ENCODE peak calls at places on chromosomes 3 and 15, in five cellular contexts. One of them, this sample, is unnamed.

GRCh38 chr15:89963301-89964288 is 37.5 kb upstream of the ZNF710 start:
- DNase-seq in IMR-90: no peak
- DNase-seq in mesenchymal stem cell: no peak
- DNase-seq in H9: no peak
- DNase-seq in mesendoderm: no peak
- DNase-seq in this sample: no peak

GRCh38 chr3:135556184-135556583 is 409.3 kb upstream of the PPP2R3A start:
- DNase-seq in IMR-90: no peak
- DNase-seq in mesenchymal stem cell: no peak
- DNase-seq in H9: no peak
- DNase-seq in mesendoderm: no peak
- DNase-seq in this sample: no peak

GRCh38 chr3:179652467-179653105 is at the start of gene USP13:
- DNase-seq in IMR-90: peak
- DNase-seq in mesenchymal stem cell: peak
- DNase-seq in H9: peak
- DNase-seq in mesendoderm: peak
- DNase-seq in this sample: no peak

GRCh38 chr3:46127503-46127902 is 80.6 kb downstream of the CCR1 start:
- DNase-seq in IMR-90: peak
- DNase-seq in mesenchymal stem cell: peak
- DNase-seq in H9: no peak
- DNase-seq in mesendoderm: peak
- DNase-seq in this sample: no peak

GRCh38 chr15:68200016-68200861 is 4.9 kb downstream of the CALML4 start:
- DNase-seq in IMR-90: no peak
- DNase-seq in mesenchymal stem cell: no peak
- DNase-seq in H9: no peak
- DNase-seq in mesendoderm: peak
- DNase-seq in this sample: no peak

GRCh38 chr15:67134577-67135492 is 69.4 kb downstream of the SMAD3 start:
- DNase-seq in IMR-90: no peak
- DNase-seq in mesenchymal stem cell: no peak
- DNase-seq in H9: no peak
- DNase-seq in mesendoderm: no peak
- DNase-seq in this sample: no peak

GRCh38 chr3:2579206-2579605 is 480.5 kb downstream of the CNTN4 start:
- DNase-seq in IMR-90: no peak
- DNase-seq in mesenchymal stem cell: no peak
- DNase-seq in H9: no peak
- DNase-seq in mesendoderm: no peak
- DNase-seq in this sample: no peak

GRCh38 chr3:106103383-106103782 is 234.6 kb upstream of the CBLB start:
- DNase-seq in IMR-90: no peak
- DNase-seq in mesenchymal stem cell: no peak
- DNase-seq in H9: no peak
- DNase-seq in mesendoderm: no peak
- DNase-seq in this sample: no peak

GRCh38 chr15:96838088-96838487 is 507.6 kb downstream of the NR2F2 start:
- DNase-seq in IMR-90: no peak
- DNase-seq in mesenchymal stem cell: peak
- DNase-seq in H9: no peak
- DNase-seq in mesendoderm: no peak
- DNase-seq in this sample: no peak

GRCh38 chr3:29576675-29577074 is 295.8 kb downstream of the RBMS3 start:
- DNase-seq in IMR-90: no peak
- DNase-seq in mesenchymal stem cell: no peak
- DNase-seq in H9: no peak
- DNase-seq in mesendoderm: no peak
- DNase-seq in this sample: no peak

GRCh38 chr15:77118787-77119410 is 48.0 kb upstream of the TSPAN3 start:
- DNase-seq in IMR-90: peak
- DNase-seq in mesenchymal stem cell: peak
- DNase-seq in H9: no peak
- DNase-seq in mesendoderm: peak
- DNase-seq in this sample: no peak

GRCh38 chr15:98673133-98673532 is 24.8 kb downstream of the IGF1R start:
- DNase-seq in IMR-90: no peak
- DNase-seq in mesenchymal stem cell: no peak
- DNase-seq in H9: no peak
- DNase-seq in mesendoderm: no peak
- DNase-seq in this sample: no peak

GRCh38 chr15:52008326-52008697 is 10.7 kb upstream of the MAPK6 start:
- DNase-seq in IMR-90: no peak
- DNase-seq in mesenchymal stem cell: no peak
- DNase-seq in H9: no peak
- DNase-seq in mesendoderm: no peak
- DNase-seq in this sample: no peak

GRCh38 chr3:64213224-64213893 is 11.9 kb downstream of the PRICKLE2 start:
- DNase-seq in IMR-90: no peak
- DNase-seq in mesenchymal stem cell: no peak
- DNase-seq in H9: no peak
- DNase-seq in mesendoderm: no peak
- DNase-seq in this sample: no peak

GRCh38 chr3:125116311-125117069 is 60.7 kb upstream of the HEG1 start:
- DNase-seq in IMR-90: peak
- DNase-seq in mesenchymal stem cell: no peak
- DNase-seq in H9: no peak
- DNase-seq in mesendoderm: peak
- DNase-seq in this sample: no peak

GRCh38 chr3:195699860-195700259 is 20.9 kb upstream of the MUC20 start:
- DNase-seq in IMR-90: no peak
- DNase-seq in mesenchymal stem cell: no peak
- DNase-seq in H9: no peak
- DNase-seq in mesendoderm: no peak
- DNase-seq in this sample: no peak

GRCh38 chr3:141530133-141530768 is 43.4 kb downstream of the RASA2 start:
- DNase-seq in IMR-90: peak
- DNase-seq in mesenchymal stem cell: peak
- DNase-seq in H9: no peak
- DNase-seq in mesendoderm: no peak
- DNase-seq in this sample: no peak

GRCh38 chr3:134251731-134252391 is 1.2 kb upstream of the RYK start:
- DNase-seq in IMR-90: no peak
- DNase-seq in mesenchymal stem cell: no peak
- DNase-seq in H9: peak
- DNase-seq in mesendoderm: peak
- DNase-seq in this sample: no peak

GRCh38 chr15:75065851-75066509 is 42.6 kb downstream of the PPCDC start:
- DNase-seq in IMR-90: no peak
- DNase-seq in mesenchymal stem cell: no peak
- DNase-seq in H9: no peak
- DNase-seq in mesendoderm: peak
- DNase-seq in this sample: no peak

GRCh38 chr3:73508330-73508954 is 116.3 kb downstream of the PDZRN3 start:
- DNase-seq in IMR-90: peak
- DNase-seq in mesenchymal stem cell: peak
- DNase-seq in H9: peak
- DNase-seq in mesendoderm: peak
- DNase-seq in this sample: peak

GRCh38 chr15:89665449-89666146 is 10.3 kb upstream of the KIF7 start:
- DNase-seq in IMR-90: peak
- DNase-seq in mesenchymal stem cell: peak
- DNase-seq in H9: peak
- DNase-seq in mesendoderm: peak
- DNase-seq in this sample: peak

GRCh38 chr15:90750186-90750585 is 33.0 kb downstream of the BLM start:
- DNase-seq in IMR-90: no peak
- DNase-seq in mesenchymal stem cell: no peak
- DNase-seq in H9: no peak
- DNase-seq in mesendoderm: no peak
- DNase-seq in this sample: no peak

GRCh38 chr15:87609474-87609873 is 647.1 kb downstream of the NTRK3 start:
- DNase-seq in IMR-90: peak
- DNase-seq in mesenchymal stem cell: peak
- DNase-seq in H9: no peak
- DNase-seq in mesendoderm: no peak
- DNase-seq in this sample: no peak

GRCh38 chr3:152466784-152467183 is 198.1 kb downstream of the MBNL1 start:
- DNase-seq in IMR-90: peak
- DNase-seq in mesenchymal stem cell: peak
- DNase-seq in H9: no peak
- DNase-seq in mesendoderm: no peak
- DNase-seq in this sample: no peak

GRCh38 chr3:157174265-157174615 is 14.3 kb upstream of the CCNL1 start:
- DNase-seq in IMR-90: no peak
- DNase-seq in mesenchymal stem cell: no peak
- DNase-seq in H9: no peak
- DNase-seq in mesendoderm: no peak
- DNase-seq in this sample: no peak

GRCh38 chr3:160450846-160451245 is 1.3 kb upstream of the TRIM59 start:
- DNase-seq in IMR-90: peak
- DNase-seq in mesenchymal stem cell: peak
- DNase-seq in H9: no peak
- DNase-seq in mesendoderm: peak
- DNase-seq in this sample: no peak

GRCh38 chr3:59480486-59480995 is 430.7 kb upstream of the CFAP20DC start:
- DNase-seq in IMR-90: peak
- DNase-seq in mesenchymal stem cell: peak
- DNase-seq in H9: no peak
- DNase-seq in mesendoderm: no peak
- DNase-seq in this sample: no peak

GRCh38 chr15:66117841-66118240 is 135.7 kb downstream of the MEGF11 start:
- DNase-seq in IMR-90: no peak
- DNase-seq in mesenchymal stem cell: no peak
- DNase-seq in H9: no peak
- DNase-seq in mesendoderm: no peak
- DNase-seq in this sample: no peak

GRCh38 chr3:127391436-127392145 is 103.7 kb upstream of the PRR20G start:
- DNase-seq in IMR-90: no peak
- DNase-seq in mesenchymal stem cell: no peak
- DNase-seq in H9: peak
- DNase-seq in mesendoderm: no peak
- DNase-seq in this sample: no peak

GRCh38 chr15:84112025-84112424 is 123.5 kb upstream of the GOLGA6L4 start:
- DNase-seq in IMR-90: peak
- DNase-seq in mesenchymal stem cell: peak
- DNase-seq in H9: no peak
- DNase-seq in mesendoderm: no peak
- DNase-seq in this sample: no peak

GRCh38 chr3:16923112-16923511 is 38.4 kb downstream of the PLCL2 start:
- DNase-seq in IMR-90: no peak
- DNase-seq in mesenchymal stem cell: no peak
- DNase-seq in H9: peak
- DNase-seq in mesendoderm: peak
- DNase-seq in this sample: no peak

GRCh38 chr3:142861926-142862325 is 27.0 kb downstream of the PCOLCE2 start:
- DNase-seq in IMR-90: no peak
- DNase-seq in mesenchymal stem cell: no peak
- DNase-seq in H9: no peak
- DNase-seq in mesendoderm: peak
- DNase-seq in this sample: no peak
- H4K8ac ChIP-seq in IMR-90: no peak
- H4K8ac ChIP-seq in mesenchymal stem cell: no peak
- H4K8ac ChIP-seq in H9: no peak
- H4K8ac ChIP-seq in mesendoderm: no peak
- H4K8ac ChIP-seq in this sample: no peak

GRCh38 chr3:162973518-162973917 is 1476.9 kb downstream of the OTOL1 start:
- DNase-seq in IMR-90: no peak
- DNase-seq in mesenchymal stem cell: no peak
- DNase-seq in H9: no peak
- DNase-seq in mesendoderm: no peak
- DNase-seq in this sample: no peak

GRCh38 chr3:162970292-162970691 is 1473.7 kb downstream of the OTOL1 start:
- DNase-seq in IMR-90: no peak
- DNase-seq in mesenchymal stem cell: no peak
- DNase-seq in H9: no peak
- DNase-seq in mesendoderm: no peak
- DNase-seq in this sample: no peak

DNA sequence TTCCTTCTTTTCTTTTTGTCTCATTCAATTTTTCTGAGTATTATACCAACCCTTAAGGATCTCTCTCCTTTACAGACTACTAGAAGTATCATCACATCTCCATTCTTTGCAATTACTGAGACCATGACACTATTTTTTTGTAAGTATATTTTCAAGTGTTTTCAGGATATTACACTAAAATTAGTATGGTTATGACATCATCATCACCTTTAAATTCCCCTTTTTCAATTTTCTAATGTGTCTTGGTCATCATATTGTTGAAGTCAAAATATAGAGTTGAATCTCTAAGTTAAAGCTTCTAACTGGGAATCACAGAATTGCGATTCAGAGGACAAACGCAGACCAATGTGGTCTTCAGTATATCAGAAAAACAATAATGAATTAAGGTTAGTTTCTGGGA is 1475.1 kb downstream of the OTOL1 start:
- DNase-seq in IMR-90: no peak
- DNase-seq in mesenchymal stem cell: no peak
- DNase-seq in H9: no peak
- DNase-seq in mesendoderm: no peak
- DNase-seq in this sample: no peak
- H4K8ac ChIP-seq in IMR-90: no peak
- H4K8ac ChIP-seq in mesenchymal stem cell: no peak
- H4K8ac ChIP-seq in H9: no peak
- H4K8ac ChIP-seq in mesendoderm: no peak
- H4K8ac ChIP-seq in this sample: no peak

DNA sequence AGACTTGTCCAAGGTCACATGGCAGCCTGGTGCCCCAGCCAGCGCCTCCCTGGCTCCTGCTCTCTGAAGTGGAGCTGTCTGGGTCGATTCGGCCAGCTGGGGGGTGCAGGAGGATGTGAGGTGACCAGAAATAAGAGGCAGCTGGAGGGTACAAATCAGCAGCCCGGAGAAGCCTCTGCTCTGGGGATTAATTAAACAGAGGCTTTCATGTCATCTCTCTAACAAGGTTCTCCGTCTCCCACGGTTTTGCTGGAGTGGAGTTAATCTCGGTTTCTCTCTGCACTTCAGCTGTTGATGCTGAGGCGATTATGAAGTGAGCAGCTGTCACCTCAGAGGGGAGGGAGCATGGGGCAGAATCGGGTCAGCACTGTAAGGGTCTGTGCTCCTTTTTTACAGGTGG is 236.8 kb downstream of the TLE3 start:
- DNase-seq in IMR-90: no peak
- DNase-seq in mesenchymal stem cell: peak
- DNase-seq in H9: no peak
- DNase-seq in mesendoderm: no peak
- DNase-seq in this sample: no peak
- H4K8ac ChIP-seq in IMR-90: no peak
- H4K8ac ChIP-seq in mesenchymal stem cell: peak
- H4K8ac ChIP-seq in H9: no peak
- H4K8ac ChIP-seq in mesendoderm: no peak
- H4K8ac ChIP-seq in this sample: no peak

DNA sequence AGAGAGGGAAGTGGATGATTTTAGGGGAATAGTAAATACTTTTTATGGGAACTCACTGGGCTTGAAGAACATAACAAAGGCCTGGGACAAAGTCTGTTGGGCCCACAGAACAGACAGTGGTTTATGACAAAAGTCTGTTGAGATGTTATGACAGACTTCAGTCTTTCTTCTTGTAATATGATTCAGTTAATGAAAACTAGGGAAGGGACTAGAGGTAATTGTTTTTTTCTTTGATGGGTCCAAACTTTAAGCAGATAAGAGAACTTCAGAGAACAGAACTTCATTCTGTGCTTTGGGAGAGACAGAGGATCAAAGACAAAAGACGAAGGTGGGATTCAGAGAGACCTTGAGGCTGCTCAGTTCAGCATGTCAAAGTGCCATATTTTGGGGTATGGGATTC is 9.3 kb downstream of the CRYBG3 start:
- DNase-seq in IMR-90: no peak
- DNase-seq in mesenchymal stem cell: no peak
- DNase-seq in H9: no peak
- DNase-seq in mesendoderm: no peak
- DNase-seq in this sample: no peak
- H4K8ac ChIP-seq in IMR-90: no peak
- H4K8ac ChIP-seq in mesenchymal stem cell: no peak
- H4K8ac ChIP-seq in H9: no peak
- H4K8ac ChIP-seq in mesendoderm: no peak
- H4K8ac ChIP-seq in this sample: no peak

This sample was measured in neuronal stem cell.